ENCODE peak calls at places on chromosomes 2 and 18, in eight cellular contexts. One of them, this sample, is unnamed.

GRCh38 chr2:11496311-11496710 is 30.4 kb upstream of the E2F6 start:
- DNase-seq in adrenal gland: no peak
- DNase-seq in epithelial cell of esophagus: no peak
- DNase-seq in fibroblast of mammary gland: no peak
- DNase-seq in body of pancreas: no peak
- DNase-seq in AG10803: no peak
- DNase-seq in AG04450: no peak
- DNase-seq in NT2/D1: no peak
- DNase-seq in this sample: no peak

GRCh38 chr2:8168876-8169275 is 513.0 kb upstream of the ID2 start:
- DNase-seq in adrenal gland: no peak
- DNase-seq in epithelial cell of esophagus: no peak
- DNase-seq in fibroblast of mammary gland: peak; percentile 45
- DNase-seq in body of pancreas: no peak
- DNase-seq in AG10803: no peak
- DNase-seq in AG04450: no peak
- DNase-seq in NT2/D1: no peak
- DNase-seq in this sample: no peak

GRCh38 chr2:225842939-225843338 is 443.4 kb downstream of the NYAP2 start:
- DNase-seq in adrenal gland: no peak
- DNase-seq in epithelial cell of esophagus: no peak
- DNase-seq in fibroblast of mammary gland: peak; percentile 84
- DNase-seq in body of pancreas: no peak
- DNase-seq in AG10803: peak; percentile 50
- DNase-seq in AG04450: no peak
- DNase-seq in NT2/D1: no peak
- DNase-seq in this sample: no peak

GRCh38 chr2:215784371-215784783 is 229.0 kb downstream of the MREG start:
- DNase-seq in adrenal gland: no peak
- DNase-seq in epithelial cell of esophagus: no peak
- DNase-seq in fibroblast of mammary gland: peak; percentile 93
- DNase-seq in body of pancreas: no peak
- DNase-seq in AG10803: peak; percentile 97
- DNase-seq in AG04450: peak; percentile 84
- DNase-seq in NT2/D1: no peak
- DNase-seq in this sample: no peak

GRCh38 chr2:37916512-37917082 is 8.5 kb upstream of the RMDN2 start:
- DNase-seq in adrenal gland: peak; percentile 69
- DNase-seq in epithelial cell of esophagus: peak; percentile 98
- DNase-seq in fibroblast of mammary gland: peak; percentile 99
- DNase-seq in body of pancreas: peak; percentile 16
- DNase-seq in AG10803: peak; percentile 100
- DNase-seq in AG04450: peak; percentile 77
- DNase-seq in NT2/D1: no peak
- DNase-seq in this sample: no peak

GRCh38 chr2:7867858-7868257 is 814.0 kb upstream of the ID2 start:
- DNase-seq in adrenal gland: no peak
- DNase-seq in epithelial cell of esophagus: no peak
- DNase-seq in fibroblast of mammary gland: no peak
- DNase-seq in body of pancreas: no peak
- DNase-seq in AG10803: no peak
- DNase-seq in AG04450: no peak
- DNase-seq in NT2/D1: no peak
- DNase-seq in this sample: peak; percentile 90

GRCh38 chr2:55027226-55027625 is 23.0 kb downstream of the RTN4 start:
- DNase-seq in adrenal gland: no peak
- DNase-seq in epithelial cell of esophagus: no peak
- DNase-seq in fibroblast of mammary gland: no peak
- DNase-seq in body of pancreas: no peak
- DNase-seq in AG10803: no peak
- DNase-seq in AG04450: no peak
- DNase-seq in NT2/D1: no peak
- DNase-seq in this sample: no peak

GRCh38 chr2:162926907-162927306 is 88.3 kb upstream of the KCNH7 start:
- DNase-seq in adrenal gland: no peak
- DNase-seq in epithelial cell of esophagus: no peak
- DNase-seq in fibroblast of mammary gland: no peak
- DNase-seq in body of pancreas: no peak
- DNase-seq in AG10803: peak; percentile 23
- DNase-seq in AG04450: no peak
- DNase-seq in NT2/D1: no peak
- DNase-seq in this sample: no peak

GRCh38 chr2:73284296-73285161 is at the start of gene FBXO41:
- DNase-seq in adrenal gland: no peak
- DNase-seq in epithelial cell of esophagus: peak; percentile 37
- DNase-seq in fibroblast of mammary gland: no peak
- DNase-seq in body of pancreas: no peak
- DNase-seq in AG10803: no peak
- DNase-seq in AG04450: no peak
- DNase-seq in NT2/D1: no peak
- DNase-seq in this sample: peak; percentile 86

GRCh38 chr2:107137711-107138110 is 251.7 kb upstream of the ST6GAL2 start:
- DNase-seq in adrenal gland: no peak
- DNase-seq in epithelial cell of esophagus: no peak
- DNase-seq in fibroblast of mammary gland: no peak
- DNase-seq in body of pancreas: no peak
- DNase-seq in AG10803: no peak
- DNase-seq in AG04450: no peak
- DNase-seq in NT2/D1: no peak
- DNase-seq in this sample: no peak

GRCh38 chr2:59594671-59595222 is 958.7 kb downstream of the BCL11A start:
- DNase-seq in adrenal gland: no peak
- DNase-seq in epithelial cell of esophagus: no peak
- DNase-seq in fibroblast of mammary gland: no peak
- DNase-seq in body of pancreas: no peak
- DNase-seq in AG10803: no peak
- DNase-seq in AG04450: no peak
- DNase-seq in NT2/D1: no peak
- DNase-seq in this sample: peak; percentile 10

GRCh38 chr2:59590802-59591201 is 962.7 kb downstream of the BCL11A start:
- DNase-seq in adrenal gland: no peak
- DNase-seq in epithelial cell of esophagus: no peak
- DNase-seq in fibroblast of mammary gland: no peak
- DNase-seq in body of pancreas: no peak
- DNase-seq in AG10803: no peak
- DNase-seq in AG04450: no peak
- DNase-seq in NT2/D1: no peak
- DNase-seq in this sample: no peak

GRCh38 chr2:59585657-59586056 is 967.8 kb downstream of the BCL11A start:
- DNase-seq in adrenal gland: no peak
- DNase-seq in epithelial cell of esophagus: no peak
- DNase-seq in fibroblast of mammary gland: no peak
- DNase-seq in body of pancreas: no peak
- DNase-seq in AG10803: no peak
- DNase-seq in AG04450: no peak
- DNase-seq in NT2/D1: no peak
- DNase-seq in this sample: no peak

GRCh38 chr2:59584958-59585357 is 968.5 kb downstream of the BCL11A start:
- DNase-seq in adrenal gland: no peak
- DNase-seq in epithelial cell of esophagus: peak; percentile 9
- DNase-seq in fibroblast of mammary gland: no peak
- DNase-seq in body of pancreas: no peak
- DNase-seq in AG10803: no peak
- DNase-seq in AG04450: no peak
- DNase-seq in NT2/D1: peak; percentile 50
- DNase-seq in this sample: peak; percentile 63

GRCh38 chr2:59589881-59590280 is 963.6 kb downstream of the BCL11A start:
- DNase-seq in adrenal gland: no peak
- DNase-seq in epithelial cell of esophagus: no peak
- DNase-seq in fibroblast of mammary gland: no peak
- DNase-seq in body of pancreas: no peak
- DNase-seq in AG10803: no peak
- DNase-seq in AG04450: no peak
- DNase-seq in NT2/D1: no peak
- DNase-seq in this sample: no peak
- H3K4me3 ChIP-seq in adrenal gland: no peak overlapping the region
- H3K4me3 ChIP-seq in epithelial cell of esophagus: no peak overlapping the region
- H3K4me3 ChIP-seq in fibroblast of mammary gland: no peak overlapping the region
- H3K4me3 ChIP-seq in body of pancreas: no peak overlapping the region
- H3K4me3 ChIP-seq in AG10803: no peak overlapping the region
- H3K4me3 ChIP-seq in AG04450: no peak overlapping the region
- H3K4me3 ChIP-seq in NT2/D1: no peak overlapping the region
- H3K4me3 ChIP-seq in this sample: no peak overlapping the region

GRCh38 chr18:48295586-48296311 is 113.4 kb downstream of the ZBTB7C start:
- DNase-seq in adrenal gland: no peak
- DNase-seq in epithelial cell of esophagus: no peak
- DNase-seq in fibroblast of mammary gland: peak; percentile 7
- DNase-seq in body of pancreas: no peak
- DNase-seq in AG10803: no peak
- DNase-seq in AG04450: no peak
- DNase-seq in NT2/D1: peak; percentile 9
- DNase-seq in this sample: no peak

GRCh38 chr18:48297139-48297538 is 112.0 kb downstream of the ZBTB7C start:
- DNase-seq in adrenal gland: no peak
- DNase-seq in epithelial cell of esophagus: peak; percentile 40
- DNase-seq in fibroblast of mammary gland: no peak
- DNase-seq in body of pancreas: no peak
- DNase-seq in AG10803: no peak
- DNase-seq in AG04450: no peak
- DNase-seq in NT2/D1: no peak
- DNase-seq in this sample: no peak

GRCh38 chr18:48293954-48294893 is 115.0 kb downstream of the ZBTB7C start:
- DNase-seq in adrenal gland: no peak
- DNase-seq in epithelial cell of esophagus: peak; percentile 50
- DNase-seq in fibroblast of mammary gland: no peak
- DNase-seq in body of pancreas: peak; percentile 21
- DNase-seq in AG10803: no peak
- DNase-seq in AG04450: no peak
- DNase-seq in NT2/D1: no peak
- DNase-seq in this sample: no peak

GRCh38 chr18:48296581-48296980 is 112.6 kb downstream of the ZBTB7C start:
- DNase-seq in adrenal gland: no peak
- DNase-seq in epithelial cell of esophagus: no peak
- DNase-seq in fibroblast of mammary gland: no peak
- DNase-seq in body of pancreas: no peak
- DNase-seq in AG10803: no peak
- DNase-seq in AG04450: no peak
- DNase-seq in NT2/D1: no peak
- DNase-seq in this sample: no peak

DNA sequence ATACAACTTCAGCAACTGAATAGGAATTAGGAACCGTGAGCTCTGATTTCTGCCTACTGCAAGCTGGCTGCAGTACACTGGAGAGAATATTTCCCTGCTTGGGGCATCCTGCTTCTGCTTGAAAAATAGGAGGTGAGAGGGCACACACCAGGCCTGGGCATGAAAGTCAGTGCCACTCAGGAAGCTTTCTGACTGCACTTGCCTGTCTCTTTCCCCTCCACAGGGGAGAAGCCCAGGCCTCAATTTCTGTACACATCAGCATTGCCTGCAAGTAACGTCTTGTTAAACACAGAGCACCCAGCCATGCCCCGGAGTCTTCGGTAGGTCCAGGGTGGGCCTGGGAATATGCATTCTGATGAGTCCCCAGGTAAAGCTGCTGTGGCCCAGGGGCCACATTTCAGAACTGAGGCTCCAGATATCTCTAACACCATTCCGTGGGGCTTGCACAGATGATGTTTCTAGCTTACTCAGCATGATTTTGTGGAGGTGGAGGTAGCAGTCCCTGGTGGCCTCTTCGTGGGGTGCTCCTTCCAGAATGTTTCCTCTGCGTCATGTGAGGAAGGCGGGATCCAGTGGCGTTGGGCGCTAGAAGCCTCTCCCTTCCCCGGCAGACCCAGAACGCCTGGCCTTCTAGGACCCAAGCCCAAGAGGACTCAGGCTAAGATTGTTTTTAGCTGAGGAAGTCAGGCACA is 114.1 kb downstream of the ZBTB7C start:
- DNase-seq in adrenal gland: no peak
- DNase-seq in epithelial cell of esophagus: no peak
- DNase-seq in fibroblast of mammary gland: no peak
- DNase-seq in body of pancreas: no peak
- DNase-seq in AG10803: no peak
- DNase-seq in AG04450: no peak
- DNase-seq in NT2/D1: no peak
- DNase-seq in this sample: no peak
- H3K4me3 ChIP-seq in adrenal gland: no peak overlapping the region
- H3K4me3 ChIP-seq in epithelial cell of esophagus: no peak overlapping the region
- H3K4me3 ChIP-seq in fibroblast of mammary gland: no peak overlapping the region
- H3K4me3 ChIP-seq in body of pancreas: no peak overlapping the region
- H3K4me3 ChIP-seq in AG10803: no peak overlapping the region
- H3K4me3 ChIP-seq in AG04450: no peak overlapping the region
- H3K4me3 ChIP-seq in NT2/D1: no peak overlapping the region
- H3K4me3 ChIP-seq in this sample: no peak overlapping the region

DNA sequence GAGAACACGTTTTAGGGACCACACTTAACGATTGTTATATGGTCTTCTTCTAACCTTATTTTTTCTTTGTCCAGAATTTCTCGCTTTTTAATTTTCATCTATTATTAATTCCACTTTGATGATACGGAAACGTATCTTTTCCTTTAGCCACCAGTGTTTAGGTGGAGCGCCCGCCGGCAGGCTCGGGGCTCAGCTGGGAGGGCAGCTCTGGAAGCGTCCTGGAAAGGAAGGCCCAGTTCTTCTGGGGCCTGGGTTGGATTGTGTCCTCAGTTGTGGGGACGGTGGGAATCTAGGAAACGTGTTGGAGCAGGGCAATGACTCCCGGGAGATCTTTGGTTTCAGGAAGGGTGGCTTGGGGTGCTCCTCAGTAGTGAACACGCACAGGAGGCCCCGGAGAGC is 19.4 kb upstream of the SOX11 start:
- DNase-seq in adrenal gland: no peak
- DNase-seq in epithelial cell of esophagus: no peak
- DNase-seq in fibroblast of mammary gland: no peak
- DNase-seq in body of pancreas: no peak
- DNase-seq in AG10803: no peak
- DNase-seq in AG04450: no peak
- DNase-seq in NT2/D1: no peak
- DNase-seq in this sample: no peak
- H3K4me3 ChIP-seq in adrenal gland: no peak overlapping the region
- H3K4me3 ChIP-seq in epithelial cell of esophagus: no peak overlapping the region
- H3K4me3 ChIP-seq in fibroblast of mammary gland: no peak overlapping the region
- H3K4me3 ChIP-seq in body of pancreas: no peak overlapping the region
- H3K4me3 ChIP-seq in AG10803: no peak overlapping the region
- H3K4me3 ChIP-seq in AG04450: no peak overlapping the region
- H3K4me3 ChIP-seq in NT2/D1: no peak overlapping the region
- H3K4me3 ChIP-seq in this sample: peak overlapping the region; percentile 1

GRCh38 chr2:236367791-236368289 is 103.6 kb upstream of the ASB18 start:
- DNase-seq in adrenal gland: no peak
- DNase-seq in epithelial cell of esophagus: no peak
- DNase-seq in fibroblast of mammary gland: no peak
- DNase-seq in body of pancreas: no peak
- DNase-seq in AG10803: no peak
- DNase-seq in AG04450: no peak
- DNase-seq in NT2/D1: no peak
- DNase-seq in this sample: no peak

GRCh38 chr2:236366406-236366805 is 102.2 kb upstream of the ASB18 start:
- DNase-seq in adrenal gland: no peak
- DNase-seq in epithelial cell of esophagus: no peak
- DNase-seq in fibroblast of mammary gland: no peak
- DNase-seq in body of pancreas: no peak
- DNase-seq in AG10803: no peak
- DNase-seq in AG04450: no peak
- DNase-seq in NT2/D1: no peak
- DNase-seq in this sample: peak; percentile 80

GRCh38 chr2:236366049-236366387 is 101.8 kb upstream of the ASB18 start:
- DNase-seq in adrenal gland: no peak
- DNase-seq in epithelial cell of esophagus: no peak
- DNase-seq in fibroblast of mammary gland: no peak
- DNase-seq in body of pancreas: no peak
- DNase-seq in AG10803: no peak
- DNase-seq in AG04450: no peak
- DNase-seq in NT2/D1: no peak
- DNase-seq in this sample: no peak

GRCh38 chr2:236371010-236371409 is 106.8 kb upstream of the ASB18 start:
- DNase-seq in adrenal gland: no peak
- DNase-seq in epithelial cell of esophagus: no peak
- DNase-seq in fibroblast of mammary gland: no peak
- DNase-seq in body of pancreas: no peak
- DNase-seq in AG10803: no peak
- DNase-seq in AG04450: no peak
- DNase-seq in NT2/D1: no peak
- DNase-seq in this sample: no peak

GRCh38 chr2:236369606-236370005 is 105.4 kb upstream of the ASB18 start:
- DNase-seq in adrenal gland: peak; percentile 21
- DNase-seq in epithelial cell of esophagus: no peak
- DNase-seq in fibroblast of mammary gland: no peak
- DNase-seq in body of pancreas: no peak
- DNase-seq in AG10803: no peak
- DNase-seq in AG04450: no peak
- DNase-seq in NT2/D1: no peak
- DNase-seq in this sample: no peak
- H3K4me3 ChIP-seq in adrenal gland: no peak overlapping the region
- H3K4me3 ChIP-seq in epithelial cell of esophagus: no peak overlapping the region
- H3K4me3 ChIP-seq in fibroblast of mammary gland: no peak overlapping the region
- H3K4me3 ChIP-seq in body of pancreas: no peak overlapping the region
- H3K4me3 ChIP-seq in AG10803: no peak overlapping the region
- H3K4me3 ChIP-seq in AG04450: no peak overlapping the region
- H3K4me3 ChIP-seq in NT2/D1: no peak overlapping the region
- H3K4me3 ChIP-seq in this sample: no peak overlapping the region

This sample was measured in Jurkat, Clone E6-1.